ENCODE peak calls at places on chromosomes 13 and 19, in five cellular contexts. N is AG04450, C is cardiac fibroblast, X is HTR-8/SVneo, A is AML-193. B is an unnamed sample.

GRCh38 chr19:39864118-39864517 is 17.9 kb upstream of the FBL start:
- DNase-seq in N (no peak), C (no peak), X (no peak), A (no peak), B (no peak)

GRCh38 chr19:29263305-29264080 is 50.5 kb upstream of the UQCRFS1 start:
- DNase-seq in C (peak; percentile 47), X (peak; percentile 24), A (peak; percentile 29), N (no peak), B (no peak)

GRCh38 chr13:71979616-71980015 is 112.6 kb upstream of the DACH1 start:
- DNase-seq in N (no peak), X (no peak), A (peak; percentile 62), C (no peak), B (no peak)

GRCh38 chr13:110714798-110715394 is 1.4 kb downstream of the ING1 start:
- DNase-seq in A (no peak), N (no peak), C (peak; percentile 63), X (no peak), B (peak; percentile 93)

GRCh38 chr13:70203661-70204229 is 95.5 kb upstream of the KLHL1 start:
- DNase-seq in N (no peak), C (no peak), X (no peak), A (no peak), B (no peak)

GRCh38 chr19:39403331-39404312 is 3.0 kb upstream of the ZFP36 start:
- DNase-seq in N (peak; percentile 99), A (peak; percentile 86), X (peak; percentile 90), C (peak; percentile 100), B (peak; percentile 95)

GRCh38 chr13:42048323-42048624 is 174 bp upstream of the DGKH start:
- DNase-seq in N (no peak), X (no peak), C (no peak), A (no peak), B (no peak)

GRCh38 chr13:59266478-59267063 is 897.2 kb downstream of the DIAPH3 start:
- DNase-seq in X (no peak), A (no peak), C (peak; percentile 13), N (no peak), B (peak; percentile 16)

GRCh38 chr13:76680112-76680511 is 206.1 kb downstream of the KCTD12 start:
- DNase-seq in N (no peak), X (no peak), A (no peak), C (no peak), B (no peak)

GRCh38 chr19:33686246-33686645 is 64.5 kb downstream of the CHST8 start:
- DNase-seq in N (no peak), C (no peak), A (no peak), X (no peak), B (no peak)

GRCh38 chr13:43041368-43041921 is 18.1 kb downstream of the DNAJC15 start:
- DNase-seq in X (no peak), C (no peak), A (no peak), N (no peak), B (no peak)

GRCh38 chr19:3409346-3410064 is 43.1 kb downstream of the NFIC start:
- DNase-seq in A (no peak), N (no peak), C (no peak), X (no peak), B (no peak)